ENCODE peak calls at places on chromosomes 7 and 10, in eight cellular contexts. S, P, X, C, W, B, E and N are unnamed samples.

GRCh38 chr10:3828404-3829192 is 43.6 kb upstream of the KLF6 start:
- DNase-seq in W (peak; percentile 54), E (no peak), C (no peak), S (no peak), P (no peak), B (peak; percentile 70), X (no peak), N (no peak)

GRCh38 chr10:97427571-97428179 is 1.7 kb downstream of the PGAM1 start:
- DNase-seq in C (no peak), S (no peak), E (no peak), W (peak; percentile 68), P (no peak), B (no peak), X (no peak), N (no peak)

GRCh38 chr10:85175635-85176034 is 847.2 kb downstream of the CCSER2 start:
- DNase-seq in B (no peak), W (peak; percentile 25), C (no peak), E (no peak), S (no peak), X (no peak), P (peak; percentile 25), N (no peak)

GRCh38 chr7:72310301-72310700 is 101.8 kb downstream of the CALN1 start:
- DNase-seq in W (no peak), P (no peak), S (no peak), B (no peak), X (no peak), E (no peak), C (no peak), N (no peak)

GRCh38 chr7:75977741-75978140 is 16.7 kb downstream of the TMEM120A start:
- DNase-seq in E (no peak), C (no peak), W (no peak), B (no peak), S (peak; percentile 71), P (no peak), X (no peak), N (peak; percentile 82)

GRCh38 chr7:85010306-85010705 is 176.6 kb downstream of the SEMA3D start:
- DNase-seq in C (no peak), X (no peak), S (no peak), W (no peak), E (no peak), P (no peak), B (no peak), N (no peak)

GRCh38 chr10:28973309-28973972 is 296.1 kb downstream of the BAMBI start:
- DNase-seq in E (no peak), W (no peak), X (no peak), S (no peak), B (no peak), P (no peak), C (no peak), N (no peak)

GRCh38 chr10:19791032-19791431 is 25.2 kb upstream of the PLXDC2 start:
- DNase-seq in C (no peak), P (no peak), B (no peak), W (no peak), S (no peak), X (no peak), E (no peak), N (no peak)

GRCh38 chr10:14146501-14146900 is 184.2 kb downstream of the FRMD4A start:
- DNase-seq in X (no peak), C (no peak), W (no peak), B (no peak), P (no peak), S (no peak), E (no peak), N (no peak)

GRCh38 chr7:132142006-132142405 is 434.3 kb downstream of the PLXNA4 start:
- DNase-seq in X (no peak), B (no peak), C (no peak), W (no peak), S (no peak), E (no peak), P (no peak), N (no peak)
- H3K27me3 ChIP-seq in X (no peaks in the 10 kb centered on the region), B (no peaks in the 10 kb centered on the region), C (no peaks in the 10 kb centered on the region), W (no peaks in the 10 kb centered on the region), S (no peaks in the 10 kb centered on the region), E (no peaks in the 10 kb centered on the region), P (no peaks in the 10 kb centered on the region), N (no peaks in the 10 kb centered on the region)

DNA sequence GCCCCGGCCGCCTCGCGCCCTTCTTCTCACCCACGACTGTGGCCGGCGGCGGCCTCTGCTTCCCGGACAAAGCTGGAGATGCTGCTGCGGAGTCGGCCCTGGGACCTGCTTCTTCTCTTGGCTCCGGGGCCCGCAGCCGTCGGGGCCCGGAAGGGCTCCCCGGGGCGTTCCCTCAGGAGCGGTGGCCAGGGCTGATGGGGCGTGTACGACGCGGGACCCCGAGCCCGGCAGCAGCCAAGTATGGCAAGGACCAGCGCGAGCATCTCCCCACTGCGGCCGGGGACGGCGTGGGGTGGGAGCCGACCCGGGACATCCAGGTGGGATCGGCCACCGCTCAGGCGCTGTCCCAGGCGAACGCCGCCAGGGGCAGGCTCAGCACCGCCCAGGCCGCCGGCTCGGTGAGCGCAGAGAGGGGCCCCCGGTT is 27.6 kb upstream of the BMS1 start:
- DNase-seq in S (no peak), W (peak; percentile 17), B (peak; percentile 0), P (no peak), E (no peak), C (no peak), X (no peak), N (no peak)
- H3K27me3 ChIP-seq in S (peaks cover 74% of the 10 kb centered on the region), W (peaks cover 54% of the 10 kb centered on the region), B (peaks cover 19% of the 10 kb centered on the region), P (peaks cover 88% of the 10 kb centered on the region), E (peaks cover 27% of the 10 kb centered on the region), C (peaks cover 18% of the 10 kb centered on the region), X (peaks cover 71% of the 10 kb centered on the region), N (peaks cover 65% of the 10 kb centered on the region)

GRCh38 chr10:93716771-93717170 is 14.4 kb upstream of the FRA10AC1 start:
- DNase-seq in E (no peak), S (no peak), C (no peak), W (no peak), X (no peak), B (no peak), P (no peak), N (no peak)
- H3K27me3 ChIP-seq in E (no peaks in the 10 kb centered on the region), S (peaks cover 45% of the 10 kb centered on the region), C (peaks cover 4% of the 10 kb centered on the region), W (no peaks in the 10 kb centered on the region), X (no peaks in the 10 kb centered on the region), B (peaks cover 5% of the 10 kb centered on the region), P (no peaks in the 10 kb centered on the region), N (peaks cover 10% of the 10 kb centered on the region)

GRCh38 chr7:117035463-117035862 is 82.2 kb downstream of the ST7 start:
- DNase-seq in C (no peak), B (no peak), E (no peak), S (no peak), P (no peak), W (no peak), X (no peak), N (no peak)
- H3K27me3 ChIP-seq in C (no peaks in the 10 kb centered on the region), B (no peaks in the 10 kb centered on the region), E (no peaks in the 10 kb centered on the region), S (no peaks in the 10 kb centered on the region), P (peaks cover 60% of the 10 kb centered on the region), W (no peaks in the 10 kb centered on the region), X (no peaks in the 10 kb centered on the region), N (no peaks in the 10 kb centered on the region)

GRCh38 chr10:117543245-117543998 is 876 bp downstream of the EMX2 start:
- DNase-seq in C (no peak), P (peak; percentile 44), W (peak; percentile 57), S (no peak), E (no peak), X (no peak), B (no peak), N (no peak)
- H3K27me3 ChIP-seq in C (peaks cover 39% of the 10 kb centered on the region), P (peaks cover 96% of the 10 kb centered on the region), W (peaks cover 99% of the 10 kb centered on the region), S (peaks cover 100% of the 10 kb centered on the region), E (peaks cover 13% of the 10 kb centered on the region), X (peaks cover 86% of the 10 kb centered on the region), B (peaks cover 32% of the 10 kb centered on the region), N (peaks cover 100% of the 10 kb centered on the region)

DNA sequence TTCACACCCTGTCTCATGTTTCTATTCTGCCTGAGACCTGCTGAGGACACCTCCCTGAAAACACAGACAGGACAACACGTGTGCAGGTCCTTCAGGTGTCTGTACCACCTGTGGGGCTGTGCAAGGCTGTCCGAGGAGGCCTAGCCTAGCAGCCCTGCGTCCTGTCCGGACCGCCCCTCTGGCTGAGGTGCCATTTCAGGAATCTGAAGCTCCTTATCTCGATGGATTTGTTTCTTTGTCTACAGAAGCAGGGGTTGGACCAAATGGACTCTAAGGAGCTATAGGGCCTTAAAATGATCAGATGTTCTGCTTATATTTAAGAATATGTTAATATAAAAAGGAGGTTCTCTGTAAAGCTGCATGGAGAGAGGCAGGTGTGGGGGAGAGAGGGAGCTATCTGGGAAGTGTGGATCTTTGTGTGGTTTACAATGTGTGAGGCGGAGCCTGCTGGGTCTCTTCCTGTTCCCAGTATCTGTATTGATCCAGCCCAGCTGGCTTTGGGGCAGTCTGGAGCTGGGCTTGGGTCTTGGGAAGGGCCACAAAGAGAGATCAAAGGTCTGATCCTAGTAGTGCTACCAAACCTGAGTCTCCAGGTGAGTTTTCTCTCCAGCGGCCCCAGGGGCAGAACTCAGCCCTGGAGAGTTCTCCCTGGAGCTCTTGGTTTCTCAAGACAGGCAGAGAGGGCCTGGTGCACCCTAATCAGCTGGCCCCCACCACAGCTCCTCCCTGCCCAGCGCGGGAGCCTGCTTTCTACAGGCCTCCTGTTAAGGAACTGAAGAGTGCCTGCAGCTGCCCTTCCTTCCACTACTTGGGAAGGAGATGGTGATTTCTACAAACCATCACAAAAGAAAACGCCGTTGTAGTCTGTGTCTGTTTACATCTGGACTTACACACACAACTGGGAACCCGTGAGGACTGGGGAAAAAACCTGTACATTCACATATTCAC is 3.4 kb upstream of the MNX1 start:
- DNase-seq in C (no peak), S (no peak), P (peak; percentile 55), W (no peak), E (no peak), B (no peak), X (no peak), N (no peak)
- H3K27me3 ChIP-seq in C (peaks cover 72% of the 10 kb centered on the region), S (peaks cover 98% of the 10 kb centered on the region), P (no peaks in the 10 kb centered on the region), W (peaks cover 89% of the 10 kb centered on the region), E (peaks cover 23% of the 10 kb centered on the region), B (peaks cover 31% of the 10 kb centered on the region), X (peaks cover 85% of the 10 kb centered on the region), N (peaks cover 97% of the 10 kb centered on the region)

GRCh38 chr7:516216-516605 is 3.4 kb downstream of the PDGFA start:
- DNase-seq in E (no peak), C (no peak), X (no peak), W (no peak), B (no peak), S (no peak), P (no peak), N (no peak)
- H3K27me3 ChIP-seq in E (peaks cover 21% of the 10 kb centered on the region), C (peaks cover 6% of the 10 kb centered on the region), X (peaks cover 25% of the 10 kb centered on the region), W (peaks cover 11% of the 10 kb centered on the region), B (no peaks in the 10 kb centered on the region), S (peaks cover 32% of the 10 kb centered on the region), P (peaks cover 39% of the 10 kb centered on the region), N (peaks cover 10% of the 10 kb centered on the region)

GRCh38 chr10:45118929-45119328 is 118.2 kb downstream of the ZNF22 start:
- DNase-seq in X (no peak), C (no peak), S (no peak), P (no peak), B (no peak), E (no peak), W (no peak), N (no peak)
- H3K27me3 ChIP-seq in X (no peaks in the 10 kb centered on the region), C (no peaks in the 10 kb centered on the region), S (peaks cover 13% of the 10 kb centered on the region), P (no peaks in the 10 kb centered on the region), B (no peaks in the 10 kb centered on the region), E (no peaks in the 10 kb centered on the region), W (no peaks in the 10 kb centered on the region), N (no peaks in the 10 kb centered on the region)

GRCh38 chr7:132300599-132300998 is 275.7 kb downstream of the PLXNA4 start:
- DNase-seq in X (no peak), B (no peak), W (no peak), C (no peak), S (no peak), E (no peak), P (no peak), N (no peak)
- H3K27me3 ChIP-seq in X (no peaks in the 10 kb centered on the region), B (no peaks in the 10 kb centered on the region), W (no peaks in the 10 kb centered on the region), C (no peaks in the 10 kb centered on the region), S (no peaks in the 10 kb centered on the region), E (no peaks in the 10 kb centered on the region), P (no peaks in the 10 kb centered on the region), N (no peaks in the 10 kb centered on the region)